ENCODE peak calls at places on chromosomes 3 and 15, in six cellular contexts. D is HT1080, W is AG10803, T is hypothalamus, K is mucosa of gallbladder, J is AG09309. E is an unnamed sample.

GRCh38 chr15:89329329-89330084 is 5.1 kb downstream of the POLG start:
- DNase-seq in D (no peak), W (peak; percentile 43), T (no peak), K (no peak), J (no peak), E (no peak)

GRCh38 chr15:101558217-101558941 is 68.9 kb upstream of the PCSK6 start:
- DNase-seq in D (no peak), W (no peak), T (no peak), K (no peak), J (no peak), E (no peak)

GRCh38 chr3:76566211-76566534 is 473.7 kb upstream of the ROBO2 start:
- DNase-seq in D (no peak), W (no peak), T (no peak), K (no peak), J (no peak), E (no peak)

GRCh38 chr3:132749786-132750185 is 27.6 kb upstream of the NPHP3 start:
- DNase-seq in D (no peak), W (peak; percentile 24), T (no peak), K (no peak), J (no peak), E (no peak)

GRCh38 chr15:90001062-90001682 is at the start of gene ZNF710:
- DNase-seq in D (peak; percentile 42), W (peak; percentile 73), T (peak; percentile 38), K (peak; percentile 48), J (no peak), E (peak; percentile 57)

GRCh38 chr3:32502089-32502943 is at the start of gene CMTM6:
- DNase-seq in D (peak; percentile 71), W (peak; percentile 77), T (peak; percentile 85), K (peak; percentile 74), J (no peak), E (peak; percentile 83)

GRCh38 chr3:189776163-189776824 is 145.1 kb downstream of the TP63 start:
- DNase-seq in D (no peak), W (no peak), T (no peak), K (no peak), J (no peak), E (no peak)

GRCh38 chr15:62392411-62392810 is 227.3 kb upstream of the C2CD4B start:
- DNase-seq in D (peak; percentile 43), W (peak; percentile 61), T (no peak), K (no peak), J (no peak), E (no peak)

GRCh38 chr3:188664795-188665194 is 507.0 kb upstream of the TPRG1 start:
- DNase-seq in D (peak; percentile 29), W (no peak), T (no peak), K (no peak), J (no peak), E (no peak)

GRCh38 chr15:100350434-100351226 is 8.9 kb upstream of the ADAMTS17 start:
- DNase-seq in D (no peak), W (peak; percentile 58), T (no peak), K (peak; percentile 48), J (no peak), E (no peak)

GRCh38 chr3:141386080-141386594 is 17.8 kb downstream of the ZBTB38 start:
- DNase-seq in D (no peak), W (no peak), T (no peak), K (no peak), J (no peak), E (peak; percentile 70)

GRCh38 chr3:120649735-120650705 is 32.0 kb downstream of the HGD start:
- DNase-seq in D (no peak), W (no peak), T (no peak), K (no peak), J (no peak), E (no peak)

GRCh38 chr15:101320501-101321052 is 25.5 kb upstream of the SNRPA1 start:
- DNase-seq in D (peak; percentile 79), W (peak; percentile 56), T (no peak), K (peak; percentile 54), J (no peak), E (no peak)

GRCh38 chr3:152202976-152203626 is 65.6 kb upstream of the MBNL1 start:
- DNase-seq in D (no peak), W (no peak), T (no peak), K (no peak), J (no peak), E (no peak)

GRCh38 chr15:41780266-41780665 is 6.0 kb downstream of the MAPKBP1 start:
- DNase-seq in D (no peak), W (no peak), T (no peak), K (no peak), J (no peak), E (no peak)

GRCh38 chr15:39394534-39394933 is 186.3 kb upstream of the THBS1 start:
- DNase-seq in D (no peak), W (no peak), T (no peak), K (no peak), J (no peak), E (no peak)